ENCODE peak calls at places on chromosomes 4 and X, in nine cellular contexts. Y, U, Z, H, K, W, S, C and L are unnamed samples.

GRCh38 chr4:153234923-153235322 is 30.7 kb downstream of the TRIM2 start:
- DNase-seq in Y (no peak), U (no peak), Z (no peak), H (peak), K (no peak), W (no peak), S (no peak), C (no peak), L (no peak)

GRCh38 chrX:123338240-123338639 is 154.2 kb downstream of the GRIA3 start:
- DNase-seq in Y (no peak), U (no peak), Z (peak), H (no peak), K (no peak), W (no peak), S (no peak), C (no peak), L (no peak)

GRCh38 chr4:141569141-141569540 is 67.2 kb upstream of the IL15 start:
- DNase-seq in Y (no peak), U (no peak), Z (no peak), H (peak), K (no peak), W (no peak), S (no peak), C (no peak), L (no peak)

GRCh38 chr4:1207157-1207470 is 34.7 kb upstream of the SPON2 start:
- DNase-seq in Y (no peak), U (no peak), Z (no peak), H (no peak), K (no peak), W (no peak), S (peak), C (peak), L (no peak)

GRCh38 chrX:42615161-42615563 is 162.8 kb downstream of the PPP1R2C start:
- DNase-seq in Y (no peak), U (no peak), Z (peak), H (peak), K (no peak), W (peak), S (no peak), C (no peak), L (no peak)

GRCh38 chr4:16505726-16506125 is 279.5 kb upstream of the TAPT1 start:
- DNase-seq in Y (no peak), U (no peak), Z (peak), H (peak), K (no peak), W (no peak), S (no peak), C (no peak), L (no peak)

GRCh38 chrX:151680805-151681204 is 14.5 kb upstream of the PRRG3 start:
- DNase-seq in Y (peak), U (peak), Z (peak), H (peak), K (peak), W (peak), S (no peak), C (peak), L (no peak)

GRCh38 chrX:55167124-55167523 is 53.0 kb upstream of the PAGE5 start:
- DNase-seq in Y (no peak), U (no peak), Z (peak), H (peak), K (no peak), W (no peak), S (no peak), C (no peak), L (peak)

GRCh38 chr4:54256491-54257167 is 27.5 kb downstream of the PDGFRA start:
- DNase-seq in Y (no peak), U (no peak), Z (no peak), H (no peak), K (no peak), W (no peak), S (no peak), C (no peak), L (no peak)

GRCh38 chrX:63503541-63503940 is 152.4 kb upstream of the SPIN4 start:
- DNase-seq in Y (no peak), U (no peak), Z (no peak), H (peak), K (no peak), W (no peak), S (no peak), C (no peak), L (no peak)

GRCh38 chrX:37812110-37812509 is 32.3 kb downstream of the CYBB start:
- DNase-seq in Y (no peak), U (no peak), Z (no peak), H (no peak), K (no peak), W (no peak), S (no peak), C (no peak), L (no peak)

GRCh38 chr4:20520901-20521300 is 179.4 kb upstream of the PACRGL start:
- DNase-seq in Y (no peak), U (no peak), Z (no peak), H (peak), K (no peak), W (no peak), S (no peak), C (no peak), L (no peak)

GRCh38 chrX:6225307-6226052 is 3.2 kb downstream of the NLGN4X start:
- DNase-seq in Y (no peak), U (no peak), Z (no peak), H (no peak), K (no peak), W (no peak), S (no peak), C (no peak), L (no peak)

GRCh38 chr4:89001647-89002518 is 55.1 kb downstream of the FAM13A start:
- DNase-seq in Y (no peak), U (no peak), Z (peak), H (no peak), K (no peak), W (no peak), S (no peak), C (peak), L (no peak)

GRCh38 chrX:22542641-22543040 is 269.9 kb downstream of the CBLL2 start:
- DNase-seq in Y (no peak), U (no peak), Z (no peak), H (no peak), K (no peak), W (no peak), S (no peak), C (no peak), L (no peak)

GRCh38 chrX:115642304-115642703 is 81.3 kb downstream of the PLS3 start:
- DNase-seq in Y (no peak), U (no peak), Z (no peak), H (no peak), K (no peak), W (no peak), S (no peak), C (no peak), L (no peak)

GRCh38 chrX:106177106-106177981 is 9.2 kb downstream of the PWWP3B start:
- DNase-seq in Y (no peak), U (no peak), Z (peak), H (no peak), K (no peak), W (no peak), S (peak), C (peak), L (peak)

GRCh38 chrX:3271485-3272186 is 74.8 kb downstream of the MXRA5 start:
- DNase-seq in Y (no peak), U (no peak), Z (no peak), H (peak), K (no peak), W (no peak), S (no peak), C (no peak), L (no peak)

GRCh38 chr4:153122855-153123254 is 81.4 kb upstream of the TRIM2 start:
- DNase-seq in Y (no peak), U (no peak), Z (peak), H (no peak), K (no peak), W (no peak), S (no peak), C (no peak), L (no peak)

GRCh38 chrX:110108381-110108796 is 105.5 kb downstream of the TMEM164 start:
- DNase-seq in Y (no peak), U (no peak), Z (no peak), H (no peak), K (no peak), W (no peak), S (no peak), C (no peak), L (no peak)

GRCh38 chrX:116435597-116435996 is 809 bp upstream of the SLC6A14 start:
- DNase-seq in Y (no peak), U (no peak), Z (peak), H (no peak), K (no peak), W (no peak), S (no peak), C (no peak), L (no peak)

GRCh38 chr4:38400946-38401345 is 263.1 kb upstream of the KLF3 start:
- DNase-seq in Y (no peak), U (no peak), Z (no peak), H (no peak), K (no peak), W (no peak), S (no peak), C (no peak), L (no peak)

GRCh38 chrX:81857192-81857591 is 655.3 kb downstream of the SH3BGRL start:
- DNase-seq in Y (no peak), U (no peak), Z (no peak), H (no peak), K (no peak), W (no peak), S (no peak), C (no peak), L (no peak)

GRCh38 chrX:9670136-9670905 is 95.3 kb downstream of the GPR143 start:
- DNase-seq in Y (no peak), U (no peak), Z (no peak), H (peak), K (no peak), W (no peak), S (no peak), C (no peak), L (no peak)

GRCh38 chr4:68865760-68866159 is 50.0 kb downstream of the UGT2B10 start:
- DNase-seq in Y (no peak), U (no peak), Z (peak), H (no peak), K (no peak), W (no peak), S (no peak), C (no peak), L (no peak)

GRCh38 chr4:142475663-142476062 is 370.4 kb downstream of the INPP4B start:
- DNase-seq in Y (no peak), U (no peak), Z (peak), H (peak), K (no peak), W (no peak), S (no peak), C (no peak), L (no peak)

GRCh38 chr4:125187221-125187620 is 127.5 kb upstream of the FAT4 start:
- DNase-seq in Y (no peak), U (no peak), Z (no peak), H (peak), K (no peak), W (no peak), S (no peak), C (no peak), L (no peak)

GRCh38 chrX:40176256-40176978 is 78.7 kb upstream of the BCOR start:
- DNase-seq in Y (no peak), U (peak), Z (peak), H (peak), K (peak), W (peak), S (peak), C (peak), L (peak)

GRCh38 chr4:174631901-174632758 is 109.8 kb upstream of the HPGD start:
- DNase-seq in Y (no peak), U (no peak), Z (peak), H (peak), K (peak), W (peak), S (no peak), C (no peak), L (no peak)

GRCh38 chr4:173866289-173866688 is 336.3 kb upstream of the HAND2 start:
- DNase-seq in Y (no peak), U (no peak), Z (no peak), H (no peak), K (no peak), W (no peak), S (no peak), C (no peak), L (no peak)

GRCh38 chr4:113474017-113474416 is 287.5 kb downstream of the CAMK2D start:
- DNase-seq in Y (no peak), U (no peak), Z (no peak), H (peak), K (no peak), W (no peak), S (no peak), C (no peak), L (no peak)

GRCh38 chr4:68373513-68373912 is 23.6 kb upstream of the YTHDC1 start:
- DNase-seq in Y (peak), U (peak), Z (no peak), H (peak), K (peak), W (peak), S (peak), C (peak), L (peak)